ENCODE peak calls at places on chromosome 1, in ten cellular contexts. One of them, this sample, is unnamed.

GRCh38 chr1:117512728-117513321 is 93.0 kb upstream of the TENT5C start:
- DNase-seq in heart left ventricle: no peak
- DNase-seq in GM13976: no peak
- DNase-seq in uterus: no peak
- DNase-seq in omental fat pad: no peak
- DNase-seq in fibroblast of the aortic adventitia: peak
- DNase-seq in MM.1S: peak
- DNase-seq in endothelial cell: no peak
- DNase-seq in thyroid gland: no peak
- DNase-seq in GM20000: no peak
- DNase-seq in this sample: no peak

GRCh38 chr1:188668083-188668482 is 1809.6 kb downstream of the BRINP3 start:
- DNase-seq in heart left ventricle: no peak
- DNase-seq in GM13976: no peak
- DNase-seq in uterus: no peak
- DNase-seq in omental fat pad: no peak
- DNase-seq in fibroblast of the aortic adventitia: no peak
- DNase-seq in MM.1S: no peak
- DNase-seq in endothelial cell: no peak
- DNase-seq in thyroid gland: no peak
- DNase-seq in GM20000: no peak
- DNase-seq in this sample: no peak

GRCh38 chr1:39258925-39259244 is 54.4 kb downstream of the MACF1 start:
- DNase-seq in heart left ventricle: no peak
- DNase-seq in GM13976: no peak
- DNase-seq in uterus: no peak
- DNase-seq in omental fat pad: no peak
- DNase-seq in fibroblast of the aortic adventitia: no peak
- DNase-seq in MM.1S: no peak
- DNase-seq in endothelial cell: no peak
- DNase-seq in thyroid gland: no peak
- DNase-seq in GM20000: no peak
- DNase-seq in this sample: no peak

GRCh38 chr1:52145137-52145536 is 3.2 kb downstream of the ZFYVE9 start:
- DNase-seq in heart left ventricle: no peak
- DNase-seq in GM13976: no peak
- DNase-seq in uterus: no peak
- DNase-seq in omental fat pad: no peak
- DNase-seq in fibroblast of the aortic adventitia: no peak
- DNase-seq in MM.1S: no peak
- DNase-seq in endothelial cell: no peak
- DNase-seq in thyroid gland: no peak
- DNase-seq in GM20000: no peak
- DNase-seq in this sample: no peak

GRCh38 chr1:1199961-1200875 is 6.2 kb downstream of the TNFRSF18 start:
- DNase-seq in heart left ventricle: no peak
- DNase-seq in GM13976: no peak
- DNase-seq in uterus: no peak
- DNase-seq in omental fat pad: no peak
- DNase-seq in fibroblast of the aortic adventitia: no peak
- DNase-seq in MM.1S: no peak
- DNase-seq in endothelial cell: peak
- DNase-seq in thyroid gland: no peak
- DNase-seq in GM20000: no peak
- DNase-seq in this sample: no peak

GRCh38 chr1:147539122-147539575 is 2.2 kb upstream of the BCL9 start:
- DNase-seq in heart left ventricle: no peak
- DNase-seq in GM13976: no peak
- DNase-seq in uterus: peak
- DNase-seq in omental fat pad: no peak
- DNase-seq in fibroblast of the aortic adventitia: peak
- DNase-seq in MM.1S: no peak
- DNase-seq in endothelial cell: no peak
- DNase-seq in thyroid gland: peak
- DNase-seq in GM20000: no peak
- DNase-seq in this sample: no peak

GRCh38 chr1:64062941-64063581 is 140.4 kb upstream of the UBE2U start:
- DNase-seq in heart left ventricle: no peak
- DNase-seq in GM13976: no peak
- DNase-seq in uterus: no peak
- DNase-seq in omental fat pad: no peak
- DNase-seq in fibroblast of the aortic adventitia: peak
- DNase-seq in MM.1S: no peak
- DNase-seq in endothelial cell: no peak
- DNase-seq in thyroid gland: no peak
- DNase-seq in GM20000: no peak
- DNase-seq in this sample: no peak

GRCh38 chr1:240758296-240758695 is 146.3 kb upstream of the GREM2 start:
- DNase-seq in heart left ventricle: no peak
- DNase-seq in GM13976: no peak
- DNase-seq in uterus: no peak
- DNase-seq in omental fat pad: no peak
- DNase-seq in fibroblast of the aortic adventitia: no peak
- DNase-seq in MM.1S: no peak
- DNase-seq in endothelial cell: no peak
- DNase-seq in thyroid gland: no peak
- DNase-seq in GM20000: no peak
- DNase-seq in this sample: no peak

GRCh38 chr1:110338200-110339039 is 757 bp upstream of the RBM15 start:
- DNase-seq in heart left ventricle: peak
- DNase-seq in GM13976: peak
- DNase-seq in uterus: peak
- DNase-seq in omental fat pad: peak
- DNase-seq in fibroblast of the aortic adventitia: no peak
- DNase-seq in MM.1S: peak
- DNase-seq in endothelial cell: peak
- DNase-seq in thyroid gland: peak
- DNase-seq in GM20000: peak
- DNase-seq in this sample: peak

GRCh38 chr1:149884433-149885363 is 14.7 kb upstream of the BOLA1 start:
- DNase-seq in heart left ventricle: no peak
- DNase-seq in GM13976: no peak
- DNase-seq in uterus: no peak
- DNase-seq in omental fat pad: no peak
- DNase-seq in fibroblast of the aortic adventitia: peak
- DNase-seq in MM.1S: peak
- DNase-seq in endothelial cell: no peak
- DNase-seq in thyroid gland: no peak
- DNase-seq in GM20000: no peak
- DNase-seq in this sample: no peak

GRCh38 chr1:30809514-30810263 is 52.1 kb upstream of the LAPTM5 start:
- DNase-seq in heart left ventricle: no peak
- DNase-seq in GM13976: no peak
- DNase-seq in uterus: no peak
- DNase-seq in omental fat pad: no peak
- DNase-seq in fibroblast of the aortic adventitia: peak
- DNase-seq in MM.1S: no peak
- DNase-seq in endothelial cell: no peak
- DNase-seq in thyroid gland: no peak
- DNase-seq in GM20000: no peak
- DNase-seq in this sample: no peak

GRCh38 chr1:119779869-119780356 is 11.2 kb upstream of the HMGCS2 start:
- DNase-seq in heart left ventricle: no peak
- DNase-seq in GM13976: no peak
- DNase-seq in uterus: peak
- DNase-seq in omental fat pad: no peak
- DNase-seq in fibroblast of the aortic adventitia: peak
- DNase-seq in MM.1S: no peak
- DNase-seq in endothelial cell: no peak
- DNase-seq in thyroid gland: peak
- DNase-seq in GM20000: no peak
- DNase-seq in this sample: no peak

GRCh38 chr1:94683886-94684285 is 136.3 kb upstream of the SLC44A3 start:
- DNase-seq in heart left ventricle: no peak
- DNase-seq in GM13976: no peak
- DNase-seq in uterus: no peak
- DNase-seq in omental fat pad: no peak
- DNase-seq in fibroblast of the aortic adventitia: no peak
- DNase-seq in MM.1S: no peak
- DNase-seq in endothelial cell: no peak
- DNase-seq in thyroid gland: no peak
- DNase-seq in GM20000: no peak
- DNase-seq in this sample: no peak

GRCh38 chr1:32249831-32250525 is 1.1 kb upstream of the LCK start:
- DNase-seq in heart left ventricle: peak
- DNase-seq in GM13976: peak
- DNase-seq in uterus: peak
- DNase-seq in omental fat pad: no peak
- DNase-seq in fibroblast of the aortic adventitia: no peak
- DNase-seq in MM.1S: peak
- DNase-seq in endothelial cell: peak
- DNase-seq in thyroid gland: peak
- DNase-seq in GM20000: peak
- DNase-seq in this sample: peak

GRCh38 chr1:172654535-172654934 is 4.4 kb upstream of the FASLG start:
- DNase-seq in heart left ventricle: no peak
- DNase-seq in GM13976: no peak
- DNase-seq in uterus: no peak
- DNase-seq in omental fat pad: no peak
- DNase-seq in fibroblast of the aortic adventitia: peak
- DNase-seq in MM.1S: no peak
- DNase-seq in endothelial cell: no peak
- DNase-seq in thyroid gland: no peak
- DNase-seq in GM20000: no peak
- DNase-seq in this sample: no peak

GRCh38 chr1:19363526-19364152 is 51.5 kb downstream of the SLC66A1 start:
- DNase-seq in heart left ventricle: no peak
- DNase-seq in GM13976: no peak
- DNase-seq in uterus: no peak
- DNase-seq in omental fat pad: no peak
- DNase-seq in fibroblast of the aortic adventitia: no peak
- DNase-seq in MM.1S: no peak
- DNase-seq in endothelial cell: no peak
- DNase-seq in thyroid gland: no peak
- DNase-seq in GM20000: no peak
- DNase-seq in this sample: no peak

GRCh38 chr1:94669213-94669612 is 127.7 kb upstream of the F3 start:
- DNase-seq in heart left ventricle: no peak
- DNase-seq in GM13976: no peak
- DNase-seq in uterus: no peak
- DNase-seq in omental fat pad: no peak
- DNase-seq in fibroblast of the aortic adventitia: no peak
- DNase-seq in MM.1S: no peak
- DNase-seq in endothelial cell: no peak
- DNase-seq in thyroid gland: no peak
- DNase-seq in GM20000: no peak
- DNase-seq in this sample: no peak

GRCh38 chr1:166910396-166910994 is 34.4 kb upstream of the TADA1 start:
- DNase-seq in heart left ventricle: peak
- DNase-seq in GM13976: peak
- DNase-seq in uterus: peak
- DNase-seq in omental fat pad: no peak
- DNase-seq in fibroblast of the aortic adventitia: peak
- DNase-seq in MM.1S: peak
- DNase-seq in endothelial cell: peak
- DNase-seq in thyroid gland: peak
- DNase-seq in GM20000: peak
- DNase-seq in this sample: peak

GRCh38 chr1:46008585-46008984 is 123.8 kb downstream of the PIK3R3 start:
- DNase-seq in heart left ventricle: no peak
- DNase-seq in GM13976: no peak
- DNase-seq in uterus: no peak
- DNase-seq in omental fat pad: no peak
- DNase-seq in fibroblast of the aortic adventitia: no peak
- DNase-seq in MM.1S: no peak
- DNase-seq in endothelial cell: no peak
- DNase-seq in thyroid gland: no peak
- DNase-seq in GM20000: no peak
- DNase-seq in this sample: no peak

DNA sequence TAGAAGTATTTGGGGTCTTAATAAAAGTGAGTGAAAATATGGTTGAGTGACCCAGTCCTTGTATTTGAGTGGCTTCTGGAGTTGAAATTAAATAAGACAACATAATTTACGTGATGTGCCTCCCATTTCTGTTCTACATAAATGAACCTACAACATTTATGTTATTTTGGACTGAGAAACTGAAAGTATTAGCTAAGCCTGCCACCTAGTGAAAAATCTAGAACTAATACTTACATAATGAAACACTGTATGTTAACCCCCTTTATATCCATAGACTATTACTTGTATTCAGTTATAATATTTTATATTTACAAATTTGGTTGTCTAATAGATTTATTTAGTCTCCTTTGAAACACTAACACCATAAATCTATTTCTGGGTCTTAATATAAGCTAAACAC is 298.9 kb downstream of the KCNT2 start:
- DNase-seq in heart left ventricle: no peak
- DNase-seq in GM13976: no peak
- DNase-seq in uterus: no peak
- DNase-seq in omental fat pad: no peak
- DNase-seq in fibroblast of the aortic adventitia: peak
- DNase-seq in MM.1S: peak
- DNase-seq in endothelial cell: no peak
- DNase-seq in thyroid gland: no peak
- DNase-seq in GM20000: no peak
- DNase-seq in this sample: no peak
- TF ChIP-seq CTCF in heart left ventricle: peak
- TF ChIP-seq CTCF in GM13976: no peak
- TF ChIP-seq CTCF in uterus: no peak
- TF ChIP-seq CTCF in omental fat pad: no peak
- TF ChIP-seq CTCF in fibroblast of the aortic adventitia: peak
- TF ChIP-seq CTCF in MM.1S: peak
- TF ChIP-seq CTCF in endothelial cell: no peak
- TF ChIP-seq CTCF in thyroid gland: peak
- TF ChIP-seq CTCF in GM20000: no peak
- TF ChIP-seq CTCF in this sample: no peak

GRCh38 chr1:199495432-199495831 is 532.1 kb upstream of the NR5A2 start:
- DNase-seq in heart left ventricle: no peak
- DNase-seq in GM13976: no peak
- DNase-seq in uterus: no peak
- DNase-seq in omental fat pad: no peak
- DNase-seq in fibroblast of the aortic adventitia: no peak
- DNase-seq in MM.1S: no peak
- DNase-seq in endothelial cell: no peak
- DNase-seq in thyroid gland: no peak
- DNase-seq in GM20000: no peak
- DNase-seq in this sample: no peak
- TF ChIP-seq CTCF in heart left ventricle: no peak
- TF ChIP-seq CTCF in GM13976: no peak
- TF ChIP-seq CTCF in uterus: no peak
- TF ChIP-seq CTCF in omental fat pad: no peak
- TF ChIP-seq CTCF in fibroblast of the aortic adventitia: no peak
- TF ChIP-seq CTCF in MM.1S: no peak
- TF ChIP-seq CTCF in endothelial cell: no peak
- TF ChIP-seq CTCF in thyroid gland: no peak
- TF ChIP-seq CTCF in GM20000: no peak
- TF ChIP-seq CTCF in this sample: no peak

GRCh38 chr1:170731566-170732261 is 67.8 kb downstream of the PRRX1 start:
- DNase-seq in heart left ventricle: no peak
- DNase-seq in GM13976: no peak
- DNase-seq in uterus: no peak
- DNase-seq in omental fat pad: no peak
- DNase-seq in fibroblast of the aortic adventitia: no peak
- DNase-seq in MM.1S: no peak
- DNase-seq in endothelial cell: no peak
- DNase-seq in thyroid gland: no peak
- DNase-seq in GM20000: no peak
- DNase-seq in this sample: no peak
- TF ChIP-seq CTCF in heart left ventricle: no peak
- TF ChIP-seq CTCF in GM13976: no peak
- TF ChIP-seq CTCF in uterus: no peak
- TF ChIP-seq CTCF in omental fat pad: no peak
- TF ChIP-seq CTCF in fibroblast of the aortic adventitia: no peak
- TF ChIP-seq CTCF in MM.1S: no peak
- TF ChIP-seq CTCF in endothelial cell: no peak
- TF ChIP-seq CTCF in thyroid gland: no peak
- TF ChIP-seq CTCF in GM20000: no peak
- TF ChIP-seq CTCF in this sample: no peak

GRCh38 chr1:17140279-17140678 is 21.0 kb upstream of the PADI2 start:
- DNase-seq in heart left ventricle: no peak
- DNase-seq in GM13976: no peak
- DNase-seq in uterus: no peak
- DNase-seq in omental fat pad: no peak
- DNase-seq in fibroblast of the aortic adventitia: peak
- DNase-seq in MM.1S: no peak
- DNase-seq in endothelial cell: no peak
- DNase-seq in thyroid gland: no peak
- DNase-seq in GM20000: no peak
- DNase-seq in this sample: no peak
- TF ChIP-seq CTCF in heart left ventricle: no peak
- TF ChIP-seq CTCF in GM13976: no peak
- TF ChIP-seq CTCF in uterus: no peak
- TF ChIP-seq CTCF in omental fat pad: no peak
- TF ChIP-seq CTCF in fibroblast of the aortic adventitia: no peak
- TF ChIP-seq CTCF in MM.1S: no peak
- TF ChIP-seq CTCF in endothelial cell: no peak
- TF ChIP-seq CTCF in thyroid gland: no peak
- TF ChIP-seq CTCF in GM20000: no peak
- TF ChIP-seq CTCF in this sample: no peak